ENCODE peak calls at places on chromosomes 5 and 9, in five cellular contexts. P is fibroblast of lung, R is GM23338, B is mesendoderm, X is stomach. S is an unnamed sample.

GRCh38 chr5:14185336-14186131 is 42.4 kb downstream of the TRIO start:
- DNase-seq in P (peak), X (no peak), R (no peak), B (no peak), S (no peak)

GRCh38 chr9:116939605-116940004 is 252.5 kb downstream of the TRIM32 start:
- DNase-seq in R (no peak), X (no peak), P (peak), B (no peak), S (no peak)

GRCh38 chr5:59152701-59153245 is 569.9 kb downstream of the RAB3C start:
- DNase-seq in R (no peak), P (no peak), X (no peak), B (no peak), S (no peak)

GRCh38 chr5:167065784-167066183 is 1225.7 kb upstream of the WWC1 start:
- DNase-seq in R (no peak), P (no peak), B (no peak), X (no peak), S (no peak)

GRCh38 chr5:313265-313664 is 8.2 kb upstream of the AHRR start:
- DNase-seq in R (no peak), X (no peak), P (no peak), B (no peak), S (no peak)

GRCh38 chr9:94250456-94250855 is 8.6 kb upstream of the ZNF169 start:
- DNase-seq in B (peak), R (no peak), X (no peak), P (no peak), S (no peak)

GRCh38 chr9:83933804-83934203 is 12.6 kb upstream of the KIF27 start:
- DNase-seq in B (no peak), R (no peak), X (no peak), P (no peak), S (no peak)

GRCh38 chr9:13095056-13095455 is 184.4 kb downstream of the MPDZ start:
- DNase-seq in B (no peak), X (no peak), R (no peak), P (no peak), S (no peak)

GRCh38 chr5:60916646-60917045 is 28.2 kb downstream of the ERCC8 start:
- DNase-seq in P (no peak), R (no peak), B (no peak), X (no peak), S (no peak)

GRCh38 chr5:119527346-119527745 is 75.0 kb downstream of the HSD17B4 start:
- DNase-seq in R (no peak), B (no peak), P (peak), X (no peak), S (no peak)

GRCh38 chr5:40429258-40430111 is 250.2 kb upstream of the PTGER4 start:
- DNase-seq in R (no peak), P (no peak), X (no peak), B (no peak), S (no peak)

GRCh38 chr5:1038417-1039209 is 30.0 kb downstream of the NKD2 start:
- DNase-seq in R (no peak), B (no peak), P (no peak), X (no peak), S (no peak)

GRCh38 chr5:68435611-68436010 is 220.1 kb downstream of the PIK3R1 start:
- DNase-seq in P (no peak), X (no peak), R (no peak), B (no peak), S (no peak)

GRCh38 chr5:177610770-177611445 is 11.0 kb downstream of the B4GALT7 start:
- DNase-seq in P (no peak), B (no peak), X (no peak), R (no peak), S (peak)

GRCh38 chr5:175635854-175636253 is 22.0 kb upstream of the HRH2 start:
- DNase-seq in P (no peak), B (no peak), R (no peak), X (no peak), S (no peak)

GRCh38 chr5:131096774-131097695 is 68.0 kb downstream of the HINT1 start:
- DNase-seq in R (no peak), P (no peak), B (no peak), X (no peak), S (no peak)

GRCh38 chr5:104932431-104932830 is 1369.8 kb upstream of the NUDT12 start:
- DNase-seq in B (peak), X (no peak), P (no peak), R (peak), S (no peak)

GRCh38 chr5:156913719-156914370 is 49.2 kb downstream of the TIMD4 start:
- DNase-seq in X (no peak), P (no peak), R (peak), B (peak), S (no peak)

GRCh38 chr5:173301695-173302545 is 26.3 kb downstream of the STC2 start:
- DNase-seq in B (no peak), R (no peak), X (no peak), P (no peak), S (no peak)

GRCh38 chr9:118109542-118109941 is 405.3 kb downstream of the TLR4 start:
- DNase-seq in B (no peak), X (no peak), P (no peak), R (peak), S (no peak)

GRCh38 chr5:108700928-108701327 is 46.8 kb upstream of the FER start:
- DNase-seq in B (no peak), R (no peak), P (no peak), X (no peak), S (no peak)

GRCh38 chr5:68171101-68171558 is 44.4 kb upstream of the PIK3R1 start:
- DNase-seq in P (peak), R (no peak), B (no peak), X (peak), S (no peak)

GRCh38 chr5:79157289-79157688 is 45.7 kb downstream of the BHMT start:
- DNase-seq in X (no peak), R (no peak), B (no peak), P (no peak), S (no peak)

GRCh38 chr5:87266914-87267573 is 639 bp upstream of the RASA1 start:
- DNase-seq in P (no peak), X (no peak), B (no peak), R (no peak), S (no peak)

GRCh38 chr9:107214381-107214780 is 68.7 kb upstream of the RAD23B start:
- DNase-seq in B (no peak), X (no peak), R (no peak), P (peak), S (no peak)

GRCh38 chr5:132961887-132962286 is 1.5 kb downstream of the AFF4 start:
- DNase-seq in B (no peak), X (no peak), P (peak), R (no peak), S (no peak)

GRCh38 chr9:14593406-14593805 is 99.8 kb downstream of the ZDHHC21 start:
- DNase-seq in B (no peak), R (no peak), P (no peak), X (no peak), S (no peak)

GRCh38 chr9:98667241-98667640 is 41.5 kb downstream of the GABBR2 start:
- DNase-seq in P (no peak), R (no peak), B (no peak), X (no peak), S (no peak)

GRCh38 chr9:90114641-90115040 is 509.8 kb downstream of the GADD45G start:
- DNase-seq in X (no peak), B (no peak), R (no peak), P (peak), S (no peak)

GRCh38 chr9:119284118-119284517 is 85.1 kb downstream of the BRINP1 start:
- DNase-seq in X (no peak), B (peak), P (peak), R (peak), S (no peak)

DNA sequence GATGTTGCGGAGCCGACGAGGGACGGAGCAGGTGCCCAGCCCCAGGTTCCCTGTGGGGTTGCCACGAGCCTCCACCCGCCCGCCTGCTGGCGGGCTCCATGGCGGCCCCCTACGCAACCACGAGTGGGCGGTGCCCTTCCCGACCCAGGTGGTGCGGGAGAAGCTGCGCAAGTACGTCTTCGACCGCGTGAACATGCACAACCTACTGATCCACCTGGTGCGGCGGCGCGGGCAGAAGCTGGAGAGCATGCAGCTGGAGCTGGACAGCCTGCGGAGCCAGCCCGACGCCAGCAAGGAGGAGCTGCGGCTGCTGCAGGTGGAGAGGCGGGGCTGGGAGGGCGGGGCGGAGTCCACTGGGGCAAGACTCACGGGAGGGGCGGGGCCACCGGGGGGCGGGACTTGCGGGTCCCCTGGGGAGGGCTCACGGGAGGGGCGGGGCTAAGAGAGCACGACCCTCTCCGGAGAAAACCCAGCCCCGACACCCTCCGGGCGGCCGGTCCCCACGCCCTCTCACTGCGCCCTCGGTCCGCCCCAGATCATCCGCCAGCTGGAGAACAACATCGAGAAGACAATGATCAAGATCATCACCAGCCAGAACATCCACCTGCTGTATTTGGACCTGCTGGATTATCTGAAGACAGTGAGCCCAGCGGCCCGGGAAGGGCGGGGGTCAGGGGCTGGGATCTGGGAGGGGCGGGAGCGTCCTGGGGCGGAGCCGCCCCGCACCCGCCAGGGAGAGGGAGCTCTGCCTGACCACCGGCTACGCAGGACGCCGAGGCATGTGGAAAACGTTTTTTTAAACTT is 3.9 kb downstream of the CCDC183 start:
- DNase-seq in P (peak), B (peak), R (peak), X (peak), S (peak)
- H3K4me3 ChIP-seq in P (peak), B (peak), R (peak), X (peak), S (peak)

DNA sequence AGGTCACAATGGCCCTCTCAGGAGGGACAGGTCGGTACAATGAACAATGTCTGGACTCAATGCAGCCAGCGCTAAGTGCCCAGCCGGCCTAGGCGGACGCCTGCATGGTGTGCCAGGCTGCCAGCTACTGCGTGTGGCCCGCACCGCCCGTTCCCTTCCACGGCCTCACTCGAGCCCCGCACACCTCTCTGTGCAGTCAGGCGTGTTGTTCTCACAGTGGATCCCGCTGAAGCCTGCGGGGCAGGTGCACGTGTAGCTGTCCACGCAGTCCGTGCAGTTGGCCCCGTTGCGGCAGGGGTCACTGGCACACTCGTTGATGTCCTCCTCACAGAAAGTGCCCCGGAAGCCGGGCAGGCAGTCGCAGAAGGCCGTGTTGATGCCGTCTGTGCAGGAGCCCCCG is 26.7 kb upstream of the SEC16A start:
- DNase-seq in X (no peak), P (no peak), R (no peak), B (no peak), S (no peak)
- H3K27ac ChIP-seq in X (no peak), P (no peak), R (no peak), B (no peak), S (no peak)

DNA sequence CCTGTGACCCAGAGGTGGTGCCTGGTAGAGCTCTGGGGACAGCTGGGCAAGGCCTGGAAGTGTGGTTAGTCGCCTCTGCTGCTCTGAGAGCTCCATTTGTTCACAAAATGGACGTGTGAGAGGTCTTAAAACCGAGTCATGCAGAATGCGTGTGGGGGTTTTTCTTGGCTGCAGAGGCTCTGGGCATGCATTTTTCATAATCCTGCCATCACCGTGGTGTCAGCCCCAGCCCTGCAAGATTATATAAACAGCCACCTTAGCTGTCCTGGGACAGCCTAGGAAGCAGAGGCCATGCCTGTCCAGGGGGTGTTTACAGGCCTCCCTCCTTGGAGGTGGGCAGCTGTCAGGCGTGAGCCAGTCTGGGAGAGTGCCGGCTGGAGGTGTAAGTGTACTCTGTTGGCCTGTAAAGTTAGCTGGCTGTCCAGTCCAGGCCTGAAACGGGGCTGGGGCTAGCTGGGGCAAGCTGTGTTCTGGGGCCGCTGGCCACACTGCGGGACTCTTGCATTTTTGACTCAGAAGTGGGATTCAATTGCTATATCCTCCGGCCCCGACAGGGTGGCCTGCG is 2.3 kb downstream of the WNK2 start:
- DNase-seq in X (no peak), P (no peak), R (no peak), B (no peak), S (no peak)
- H3K4me3 ChIP-seq in X (peak), P (no peak), R (peak), B (no peak), S (no peak)

DNA sequence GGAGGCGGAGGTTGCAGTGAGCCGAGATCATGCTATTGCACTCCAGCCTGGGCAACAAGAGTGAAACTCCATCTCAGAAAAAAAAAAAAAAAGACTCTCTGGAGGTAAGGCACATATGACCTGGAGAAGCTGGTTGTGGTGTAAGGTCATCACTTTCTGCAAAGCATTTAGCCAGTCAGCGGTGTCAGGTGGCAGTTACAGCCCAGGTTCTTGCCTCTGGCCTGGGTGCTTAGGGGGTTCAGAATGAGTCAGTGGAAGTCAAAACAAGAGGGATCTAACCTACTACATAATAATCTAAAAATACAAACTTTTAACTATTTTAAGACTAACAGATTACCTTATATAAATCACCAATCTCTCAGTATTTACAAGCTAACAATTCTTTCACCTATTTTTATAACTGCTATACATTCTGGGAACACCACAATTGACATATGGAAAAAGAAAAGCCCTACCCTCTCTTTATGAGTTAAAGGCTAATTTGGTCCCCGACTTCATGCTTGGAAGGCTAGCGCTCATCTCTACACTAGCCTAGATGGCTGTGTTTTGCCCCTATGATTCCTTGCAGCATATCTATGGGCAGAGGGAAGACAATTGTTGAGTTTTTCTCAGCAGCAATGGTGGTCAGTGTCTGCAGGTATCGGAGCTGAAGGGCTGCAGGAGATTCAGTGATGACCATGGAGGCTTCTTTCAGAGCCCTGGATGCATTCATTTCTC is 29.2 kb downstream of the STOM start:
- DNase-seq in B (peak), R (no peak), P (no peak), X (no peak), S (no peak)
- H3K27ac ChIP-seq in B (no peak), R (no peak), P (no peak), X (no peak), S (no peak)

DNA sequence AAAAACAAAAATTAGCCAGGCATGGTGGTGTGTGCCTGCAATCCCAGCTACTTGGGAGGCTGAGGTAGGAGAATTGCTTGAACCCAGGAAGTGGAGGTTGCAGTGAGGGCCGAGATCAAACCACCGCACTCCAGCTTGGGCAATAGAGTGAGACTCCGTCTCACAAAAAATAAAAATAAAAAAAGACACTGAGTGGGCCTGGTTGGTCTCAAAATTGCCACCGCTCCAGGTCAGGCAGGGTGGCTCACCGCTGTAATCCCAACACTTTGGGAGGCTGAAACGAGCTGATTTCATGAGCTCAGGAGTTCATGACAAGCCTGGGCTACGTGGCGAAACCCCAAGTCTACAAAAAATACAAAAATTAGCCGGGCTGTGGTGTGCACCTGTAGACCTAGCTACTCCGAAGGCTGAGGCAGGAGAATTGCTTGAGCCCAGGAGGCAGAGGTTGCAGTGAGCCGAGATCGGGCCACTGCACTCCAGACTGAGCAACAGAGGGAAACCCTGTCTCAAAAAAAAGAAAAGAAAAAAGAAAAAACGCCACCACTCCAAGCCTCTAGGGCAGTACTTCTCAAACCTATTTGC is 1.8 kb downstream of the STK10 start:
- DNase-seq in R (no peak), P (no peak), X (no peak), B (no peak), S (peak)
- H3K4me3 ChIP-seq in R (peak), P (peak), X (peak), B (no peak), S (peak)

GRCh38 chr5:66981266-66981665 is 215.3 kb downstream of the CD180 start:
- DNase-seq in P (no peak), X (no peak), B (no peak), R (no peak), S (no peak)
- H3K27ac ChIP-seq in P (no peak), X (no peak), B (no peak), R (no peak), S (no peak)

DNA sequence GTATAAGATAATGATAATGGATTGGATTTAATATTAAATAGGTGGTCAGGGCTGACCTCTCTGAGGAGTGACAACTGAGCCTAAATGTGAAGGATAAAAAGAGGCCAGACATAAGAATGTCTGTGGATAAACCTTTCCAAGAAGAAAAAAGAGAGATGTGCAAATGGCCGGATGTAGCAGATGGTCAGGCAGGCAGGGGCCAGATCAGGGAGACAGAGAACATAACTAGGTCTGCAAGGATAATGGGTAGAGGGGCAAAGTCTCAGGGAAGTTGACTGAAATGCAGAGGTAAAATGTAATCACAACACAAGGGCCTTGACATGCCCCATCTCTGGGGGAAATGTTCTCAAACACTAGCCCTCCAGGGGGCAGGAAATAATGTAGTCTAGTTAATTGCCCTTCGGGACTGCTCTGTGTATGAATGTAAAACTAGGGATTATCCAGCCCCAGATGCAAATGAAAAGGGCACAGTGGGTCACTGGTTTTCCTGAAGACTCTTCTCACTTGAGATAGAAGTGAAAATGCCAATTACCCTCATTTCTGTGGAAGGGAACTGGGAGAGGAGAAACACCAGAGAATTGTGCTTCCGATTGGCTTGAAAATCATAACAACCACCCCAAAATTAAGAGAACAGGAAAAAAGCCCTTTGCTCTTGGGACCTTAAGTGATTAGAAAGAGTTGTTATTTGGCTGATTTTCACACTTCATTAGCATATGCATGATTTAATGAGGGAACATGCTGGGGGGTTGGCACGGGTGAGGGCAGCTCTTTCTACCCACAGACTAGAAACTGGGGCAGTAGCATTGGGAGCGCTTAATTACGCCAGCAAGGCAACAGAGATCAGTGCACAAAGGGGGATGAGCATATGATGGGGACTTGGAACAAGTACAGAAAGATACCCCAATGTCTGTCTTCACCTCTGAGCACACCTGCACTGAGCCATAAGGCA is 88.6 kb downstream of the PPP2R2B start:
- DNase-seq in P (no peak), X (no peak), B (peak), R (peak), S (no peak)
- H3K4me3 ChIP-seq in P (no peak), X (no peak), B (no peak), R (peak), S (no peak)

DNA sequence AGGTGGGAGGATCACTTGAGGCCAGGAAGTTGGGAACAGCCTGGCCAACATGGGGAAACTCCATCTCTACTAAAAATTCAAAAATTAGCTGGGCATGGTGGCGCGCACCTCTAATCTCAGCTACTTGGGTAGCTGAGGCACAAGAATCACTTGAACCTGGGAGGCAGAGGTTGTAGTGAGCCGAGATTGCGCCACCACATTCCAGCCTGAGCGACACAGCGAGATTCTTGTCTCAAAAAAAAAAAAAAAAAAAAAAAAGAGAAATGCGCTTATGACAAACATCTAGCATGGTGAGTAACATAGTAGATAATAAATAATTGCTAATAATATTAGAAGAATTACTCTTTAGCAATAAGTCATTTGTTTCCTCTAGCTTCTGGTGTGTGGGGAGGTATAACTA is 25.9 kb downstream of the RUSC2 start:
- DNase-seq in P (peak), X (no peak), R (no peak), B (peak), S (no peak)
- H3K27ac ChIP-seq in P (peak), X (no peak), R (no peak), B (peak), S (peak)

S was measured in RWPE2.